ENCODE peak calls at places on chromosomes 6 and 20, in six cellular contexts. P is neural progenitor cell, O is GM12878, X is fibroblast of lung, W is stomach, H is psoas muscle. M is an unnamed sample.

GRCh38 chr6:137696765-137697164 is 170.3 kb upstream of the TNFAIP3 start:
- DNase-seq in P (no peak), O (no peak), X (no peak), W (no peak), H (no peak), M (no peak)

GRCh38 chr20:38453941-38454340 is 18.7 kb upstream of the RALGAPB start:
- DNase-seq in P (no peak), O (peak), X (no peak), W (no peak), H (no peak), M (no peak)

GRCh38 chr6:122663981-122664380 is 53.8 kb downstream of the PKIB start:
- DNase-seq in P (no peak), O (no peak), X (peak), W (no peak), H (no peak), M (no peak)

GRCh38 chr6:121971886-121972285 is 427.6 kb upstream of the HSF2 start:
- DNase-seq in P (no peak), O (no peak), X (peak), W (no peak), H (no peak), M (no peak)

GRCh38 chr20:10034717-10035571 is at the start of gene ANKEF1:
- DNase-seq in P (peak), O (no peak), X (peak), W (peak), H (peak), M (peak)

GRCh38 chr6:81450180-81450579 is 302.3 kb downstream of the TENT5A start:
- DNase-seq in P (no peak), O (no peak), X (peak), W (no peak), H (no peak), M (no peak)

GRCh38 chr20:9068232-9068781 is 580 bp upstream of the PLCB4 start:
- DNase-seq in P (peak), O (no peak), X (peak), W (peak), H (peak), M (no peak)

GRCh38 chr20:46550441-46550840 is at the start of gene OCSTAMP:
- DNase-seq in P (no peak), O (no peak), X (no peak), W (no peak), H (no peak), M (no peak)

GRCh38 chr6:126253421-126253820 is 86.5 kb upstream of the CENPW start:
- DNase-seq in P (no peak), O (no peak), X (no peak), W (no peak), H (no peak), M (no peak)

GRCh38 chr6:125507987-125508655 is 206.4 kb upstream of the HDDC2 start:
- DNase-seq in P (no peak), O (no peak), X (peak), W (no peak), H (no peak), M (no peak)

GRCh38 chr20:62818592-62819493 is 2.0 kb downstream of the COL9A3 start:
- DNase-seq in P (no peak), O (no peak), X (no peak), W (peak), H (peak), M (no peak)

GRCh38 chr20:46573788-46574581 is 23.5 kb upstream of the OCSTAMP start:
- DNase-seq in P (no peak), O (no peak), X (peak), W (no peak), H (no peak), M (no peak)

GRCh38 chr6:69580696-69581095 is 216.1 kb downstream of the LMBRD1 start:
- DNase-seq in P (no peak), O (no peak), X (no peak), W (no peak), H (no peak), M (no peak)

GRCh38 chr20:53352727-53353440 is 240.8 kb downstream of the ZNF217 start:
- DNase-seq in P (no peak), O (no peak), X (no peak), W (no peak), H (no peak), M (no peak)

GRCh38 chr6:43009124-43009523 is 4.6 kb downstream of the MEA1 start:
- DNase-seq in P (peak), O (no peak), X (peak), W (peak), H (peak), M (no peak)

GRCh38 chr20:15111654-15112053 is 774.2 kb upstream of the FLRT3 start:
- DNase-seq in P (peak), O (no peak), X (no peak), W (no peak), H (no peak), M (no peak)

GRCh38 chr6:169827372-169827771 is 76.0 kb downstream of the ERMARD start:
- DNase-seq in P (peak), O (no peak), X (no peak), W (no peak), H (no peak), M (no peak)

GRCh38 chr6:17885889-17886576 is 101.4 kb downstream of the KIF13A start:
- DNase-seq in P (no peak), O (no peak), X (peak), W (no peak), H (no peak), M (no peak)

GRCh38 chr6:43246301-43247114 is 3.2 kb downstream of the TTBK1 start:
- DNase-seq in P (peak), O (no peak), X (no peak), W (peak), H (peak), M (no peak)

GRCh38 chr6:148509152-148509571 is 166.5 kb downstream of the SASH1 start:
- DNase-seq in P (no peak), O (no peak), X (peak), W (no peak), H (no peak), M (no peak)

GRCh38 chr6:3697609-3698008 is 53.9 kb downstream of the PXDC1 start:
- DNase-seq in P (no peak), O (no peak), X (peak), W (no peak), H (no peak), M (no peak)

GRCh38 chr6:24126586-24127192 is 674 bp downstream of the NRSN1 start:
- DNase-seq in P (peak), O (no peak), X (peak), W (no peak), H (no peak), M (no peak)

GRCh38 chr6:84052204-84052882 is 18.8 kb downstream of the MRAP2 start:
- DNase-seq in P (peak), O (no peak), X (peak), W (no peak), H (peak), M (peak)

GRCh38 chr6:45795678-45796077 is 220.0 kb downstream of the CLIC5 start:
- DNase-seq in P (no peak), O (no peak), X (no peak), W (no peak), H (no peak), M (no peak)

GRCh38 chr6:3876866-3877265 is 27.7 kb downstream of the FAM50B start:
- DNase-seq in P (no peak), O (no peak), X (no peak), W (no peak), H (no peak), M (no peak)

GRCh38 chr20:6566821-6567220 is 200.7 kb upstream of the BMP2 start:
- DNase-seq in P (no peak), O (no peak), X (peak), W (no peak), H (no peak), M (no peak)

GRCh38 chr6:12709556-12709955 is 7.0 kb upstream of the PHACTR1 start:
- DNase-seq in P (no peak), O (no peak), X (peak), W (no peak), H (no peak), M (no peak)

GRCh38 chr20:3896302-3896701 is 7.1 kb downstream of the PANK2 start:
- DNase-seq in P (no peak), O (no peak), X (peak), W (no peak), H (no peak), M (no peak)

GRCh38 chr6:41449399-41450245 is 96.6 kb upstream of the FOXP4 start:
- DNase-seq in P (no peak), O (no peak), X (no peak), W (peak), H (peak), M (no peak)

GRCh38 chr6:40148882-40149573 is 214.8 kb upstream of the MOCS1 start:
- DNase-seq in P (no peak), O (peak), X (no peak), W (no peak), H (no peak), M (no peak)

GRCh38 chr6:56540950-56541600 is 101.6 kb downstream of the DST start:
- DNase-seq in P (no peak), O (no peak), X (peak), W (no peak), H (no peak), M (no peak)

GRCh38 chr20:46308258-46309157 is at the start of gene CDH22:
- DNase-seq in P (peak), O (no peak), X (peak), W (peak), H (peak), M (no peak)

GRCh38 chr20:20466341-20466879 is 98.5 kb downstream of the INSM1 start:
- DNase-seq in P (no peak), O (peak), X (peak), W (no peak), H (peak), M (no peak)

GRCh38 chr20:47868744-47869143 is 83.5 kb upstream of the SULF2 start:
- DNase-seq in P (no peak), O (no peak), X (no peak), W (no peak), H (no peak), M (no peak)

GRCh38 chr20:47866480-47866879 is 81.2 kb upstream of the SULF2 start:
- DNase-seq in P (no peak), O (no peak), X (no peak), W (no peak), H (no peak), M (no peak)

GRCh38 chr20:47865912-47866311 is 80.6 kb upstream of the SULF2 start:
- DNase-seq in P (no peak), O (no peak), X (no peak), W (no peak), H (no peak), M (no peak)

GRCh38 chr20:47865451-47865850 is 80.2 kb upstream of the SULF2 start:
- DNase-seq in P (no peak), O (no peak), X (no peak), W (no peak), H (no peak), M (no peak)

GRCh38 chr20:47867831-47868230 is 82.5 kb upstream of the SULF2 start:
- DNase-seq in P (no peak), O (no peak), X (no peak), W (no peak), H (no peak), M (no peak)
- H3K27ac ChIP-seq in P (no peak), O (no peak), X (no peak), W (no peak), H (no peak), M (no peak)

DNA sequence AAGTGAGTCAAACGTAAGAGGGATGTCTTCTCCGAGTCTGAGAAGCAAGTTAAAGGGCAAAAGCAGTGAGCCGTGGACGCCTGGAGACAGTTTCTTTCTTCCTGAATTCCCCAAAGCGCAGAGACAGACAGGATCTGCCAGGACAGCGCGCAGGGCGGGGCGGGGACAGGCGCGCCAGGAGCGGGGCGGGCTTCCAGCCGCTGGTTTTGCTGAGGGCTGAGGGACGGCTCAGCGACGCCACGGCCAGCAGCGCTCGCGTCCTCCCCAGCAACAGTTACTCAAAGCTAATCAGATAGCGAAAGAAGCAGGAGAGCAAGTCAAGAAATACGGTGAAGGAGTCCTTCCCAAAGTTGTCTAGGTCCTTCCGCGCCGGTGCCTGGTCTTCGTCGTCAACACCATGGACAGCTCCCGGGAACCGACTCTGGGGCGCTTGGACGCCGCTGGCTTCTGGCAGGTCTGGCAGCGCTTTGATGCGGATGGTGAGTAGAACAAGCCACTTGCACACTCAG is at the start of gene SCGN:
- DNase-seq in P (peak), O (no peak), X (peak), W (peak), H (peak), M (peak)
- TF ChIP-seq CTCF in P (no peak), O (no peak), X (no peak), W (no peak), H (no peak), M (no peak)

GRCh38 chr20:49677777-49678758 is 35.6 kb downstream of the B4GALT5 start:
- DNase-seq in P (no peak), O (no peak), X (no peak), W (peak), H (no peak), M (no peak)

GRCh38 chr20:49676581-49677291 is 36.9 kb downstream of the B4GALT5 start:
- DNase-seq in P (no peak), O (peak), X (peak), W (peak), H (no peak), M (no peak)

GRCh38 chr20:49682798-49683197 is 30.9 kb downstream of the B4GALT5 start:
- DNase-seq in P (no peak), O (no peak), X (no peak), W (no peak), H (no peak), M (no peak)

GRCh38 chr20:49682278-49682677 is 31.4 kb downstream of the B4GALT5 start:
- DNase-seq in P (no peak), O (no peak), X (no peak), W (no peak), H (no peak), M (no peak)

DNA sequence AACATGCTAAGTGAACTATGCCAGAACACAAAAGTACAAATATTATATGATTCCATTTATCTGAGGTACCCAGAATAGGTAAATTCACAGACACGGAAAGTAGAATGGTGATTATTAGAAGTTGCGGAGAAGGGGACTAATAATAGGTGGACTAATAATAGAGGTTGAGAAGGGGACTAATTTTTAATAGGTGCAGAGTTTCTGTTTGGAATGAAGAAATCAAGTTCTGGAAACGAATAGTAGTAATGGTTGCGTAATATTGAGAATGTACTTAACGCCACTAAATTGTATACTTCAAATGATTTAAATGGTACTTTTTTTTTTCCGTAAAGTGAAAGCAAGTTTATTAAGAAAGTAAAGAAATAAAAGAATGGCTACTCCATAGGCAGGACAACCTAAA is 33.2 kb downstream of the B4GALT5 start:
- DNase-seq in P (no peak), O (no peak), X (no peak), W (no peak), H (no peak), M (no peak)
- H3K27ac ChIP-seq in P (no peak), O (no peak), X (no peak), W (peak), H (peak), M (no peak)

GRCh38 chr20:25340380-25340779 is 50.3 kb downstream of the ABHD12 start:
- DNase-seq in P (no peak), O (no peak), X (no peak), W (no peak), H (no peak), M (no peak)

GRCh38 chr20:25338112-25339023 is 52.3 kb downstream of the ABHD12 start:
- DNase-seq in P (no peak), O (no peak), X (no peak), W (peak), H (no peak), M (no peak)

GRCh38 chr20:25339608-25340007 is 51.0 kb downstream of the ABHD12 start:
- DNase-seq in P (no peak), O (no peak), X (no peak), W (peak), H (no peak), M (no peak)

GRCh38 chr20:25341716-25342680 is 48.6 kb downstream of the ABHD12 start:
- DNase-seq in P (no peak), O (no peak), X (peak), W (no peak), H (no peak), M (no peak)

GRCh38 chr20:25336561-25337422 is 53.8 kb downstream of the ABHD12 start:
- DNase-seq in P (peak), O (no peak), X (peak), W (no peak), H (no peak), M (no peak)
- TF ChIP-seq CTCF in P (peak), O (no peak), X (peak), W (peak), H (peak), M (peak)

GRCh38 chr6:34511923-34512737 is 44.0 kb downstream of the SPDEF start:
- DNase-seq in P (no peak), O (no peak), X (no peak), W (no peak), H (no peak), M (no peak)
- H3K27ac ChIP-seq in P (no peak), O (no peak), X (no peak), W (no peak), H (no peak), M (no peak)

GRCh38 chr6:158347335-158347734 is 35.1 kb downstream of the TULP4 start:
- DNase-seq in P (no peak), O (no peak), X (no peak), W (no peak), H (no peak), M (no peak)
- TF ChIP-seq CTCF in P (no peak), O (no peak), X (no peak), W (no peak), H (no peak), M (no peak)